ENCODE peak calls at places on chromosomes 4 and X, in four cellular contexts. X is A549, H is K562, B is HepG2. S is an unnamed sample.

GRCh38 chrX:124805486-124805885 is 459.1 kb downstream of the SH2D1A start:
- DNase-seq in X (no peak), H (no peak), B (no peak), S (no peak)

GRCh38 chrX:74118503-74118902 is 185.5 kb upstream of the ZCCHC13 start:
- DNase-seq in X (no peak), H (no peak), B (no peak), S (no peak)

GRCh38 chrX:20432048-20432447 is 165.3 kb upstream of the RPS6KA3 start:
- DNase-seq in X (no peak), H (no peak), B (no peak), S (no peak)

GRCh38 chr4:42390622-42391355 is 6.5 kb upstream of the SHISA3 start:
- DNase-seq in X (no peak), H (no peak), B (no peak), S (no peak)

GRCh38 chr4:165343353-165344191 is 16.1 kb downstream of the MSMO1 start:
- DNase-seq in X (no peak), H (no peak), B (peak; percentile 24), S (no peak)

GRCh38 chrX:149881081-149881711 is at the start of gene MAGEA8:
- DNase-seq in X (no peak), H (peak; percentile 69), B (no peak), S (peak; percentile 55)

GRCh38 chr4:1596393-1596792 is 87.7 kb downstream of the FAM53A start:
- DNase-seq in X (no peak), H (no peak), B (no peak), S (no peak)

GRCh38 chr4:88350786-88351185 is 27.9 kb upstream of the HERC6 start:
- DNase-seq in X (no peak), H (no peak), B (no peak), S (no peak)

GRCh38 chr4:142840516-142841123 is 5.5 kb downstream of the INPP4B start:
- DNase-seq in X (no peak), H (no peak), B (peak; percentile 3), S (no peak)

GRCh38 chrX:35617836-35618235 is 180.3 kb upstream of the MAGEB16 start:
- DNase-seq in X (no peak), H (no peak), B (no peak), S (no peak)

GRCh38 chrX:110795645-110796510 is at the start of gene CHRDL1:
- DNase-seq in X (peak; percentile 2), H (no peak), B (no peak), S (peak; percentile 35)

GRCh38 chrX:1521459-1521956 is 15.5 kb downstream of the P2RY8 start:
- DNase-seq in X (no peak), H (no peak), B (peak; percentile 29), S (peak; percentile 37)

GRCh38 chrX:113400193-113400704 is 559.6 kb upstream of the AMOT start:
- DNase-seq in X (no peak), H (no peak), B (peak; percentile 14), S (no peak)

GRCh38 chrX:143669395-143669794 is 33.5 kb upstream of the SLITRK4 start:
- DNase-seq in X (no peak), H (no peak), B (no peak), S (no peak)

GRCh38 chr4:182111586-182111985 is 131.6 kb upstream of the TENM3 start:
- DNase-seq in X (no peak), H (no peak), B (no peak), S (no peak)

GRCh38 chr4:845233-845835 is 19.4 kb upstream of the CPLX1 start:
- DNase-seq in X (no peak), H (no peak), B (no peak), S (no peak)

GRCh38 chr4:152824561-152824960 is 44.8 kb downstream of the ARFIP1 start:
- DNase-seq in X (no peak), H (no peak), B (no peak), S (no peak)

GRCh38 chr4:86450861-86451260 is 91.0 kb upstream of the MAPK10 start:
- DNase-seq in X (no peak), H (no peak), B (no peak), S (no peak)

GRCh38 chrX:42755820-42756219 is 22.1 kb downstream of the PPP1R2C start:
- DNase-seq in X (peak; percentile 1), H (no peak), B (no peak), S (no peak)

GRCh38 chr4:28369504-28369903 is 1508.9 kb downstream of the STIM2 start:
- DNase-seq in X (no peak), H (no peak), B (no peak), S (no peak)

GRCh38 chr4:185865901-185866328 is 53.9 kb upstream of the SORBS2 start:
- DNase-seq in X (no peak), H (no peak), B (no peak), S (no peak)

GRCh38 chr4:127643791-127644190 is 11.0 kb downstream of the INTU start:
- DNase-seq in X (no peak), H (no peak), B (no peak), S (no peak)

GRCh38 chrX:93673869-93674271 is at the start of gene FAM133A:
- DNase-seq in X (no peak), H (no peak), B (no peak), S (no peak)

GRCh38 chr4:169652535-169652934 is 32.2 kb downstream of the CLCN3 start:
- DNase-seq in X (no peak), H (no peak), B (no peak), S (no peak)

GRCh38 chr4:52368895-52369294 is 290.2 kb downstream of the USP46 start:
- DNase-seq in X (no peak), H (no peak), B (peak; percentile 91), S (no peak)

GRCh38 chrX:150486011-150486410 is 82.4 kb upstream of the MTM1 start:
- DNase-seq in X (peak; percentile 45), H (peak; percentile 15), B (peak; percentile 20), S (peak; percentile 49)

GRCh38 chrX:16023790-16024734 is 99.3 kb upstream of the GRPR start:
- DNase-seq in X (peak; percentile 50), H (no peak), B (peak; percentile 1), S (no peak)

DNA sequence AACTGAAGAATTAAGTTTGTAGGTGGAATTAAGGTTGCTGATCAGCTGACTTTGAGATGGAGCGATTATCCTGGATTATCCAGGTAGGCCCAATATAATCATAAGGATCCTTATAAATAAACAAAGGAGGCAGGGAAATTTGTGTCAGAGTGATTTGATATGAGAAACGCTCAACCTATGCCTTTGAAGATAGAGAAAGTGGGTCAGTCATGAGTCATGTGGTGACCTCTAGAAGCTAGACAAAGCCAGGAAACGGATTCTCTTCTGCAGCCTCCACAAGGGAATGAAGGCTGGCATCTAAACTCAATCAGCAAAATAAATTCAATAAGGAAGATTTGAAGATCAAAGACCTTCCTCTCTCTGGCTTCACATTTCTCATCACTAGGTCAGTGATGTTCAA is 41.5 kb upstream of the SMIM10 start:
- DNase-seq in X (peak; percentile 59), H (no peak), B (peak; percentile 69), S (no peak)
- TF ChIP-seq HMGXB4 in X (no peak), H (no peak), B (no peak), S (no peak)

GRCh38 chr4:155506761-155507160 is 130.0 kb upstream of the MAP9 start:
- DNase-seq in X (no peak), H (no peak), B (no peak), S (no peak)
- TF ChIP-seq HMGXB4 in X (no peak), H (no peak), B (no peak), S (no peak)

GRCh38 chr4:80201326-80202151 is 4.2 kb downstream of the PRDM8 start:
- DNase-seq in X (no peak), H (no peak), B (no peak), S (peak; percentile 29)
- TF ChIP-seq HMGXB4 in X (no peak), H (no peak), B (no peak), S (no peak)

DNA sequence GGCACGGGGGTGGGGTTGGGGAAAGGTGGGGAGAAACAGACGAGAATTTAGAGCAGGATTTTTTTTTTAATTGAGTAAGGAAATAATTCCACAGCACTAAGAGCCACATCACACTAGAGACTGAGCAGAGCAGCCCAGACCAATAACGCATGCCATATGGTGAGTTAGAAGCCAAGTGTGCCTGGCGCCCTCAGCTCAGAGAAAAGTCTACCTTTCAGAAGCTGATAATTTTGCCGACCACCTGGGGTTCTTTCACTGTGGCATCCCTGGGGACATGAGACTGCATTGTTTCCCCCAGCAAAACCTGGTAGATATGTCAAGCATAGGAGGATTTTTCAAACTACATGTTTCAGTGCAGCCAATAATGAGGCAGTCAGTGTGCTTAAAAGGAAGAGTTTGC is 516.8 kb downstream of the SMARCA1 start:
- DNase-seq in X (no peak), H (no peak), B (no peak), S (no peak)
- TF ChIP-seq HMGXB4 in X (no peak), H (no peak), B (no peak), S (no peak)

GRCh38 chrX:10156199-10157031 is at the start of gene CLCN4:
- DNase-seq in X (peak; percentile 59), H (no peak), B (peak; percentile 67), S (peak; percentile 58)
- TF ChIP-seq HMGXB4 in X (no peak), H (no peak), B (no peak), S (no peak)

GRCh38 chrX:12564221-12564620 is 227.0 kb upstream of the PRPS2 start:
- DNase-seq in X (no peak), H (no peak), B (no peak), S (no peak)
- TF ChIP-seq HMGXB4 in X (no peak), H (no peak), B (no peak), S (no peak)